ENCODE peak calls at places on chromosome 3, in ten cellular contexts. B is A673; E is Ammon's horn; Y is NCI-H1694 treated with DMSO at 0.1 percent for 48 hours; R is activated naive CD4-positive, alpha-beta T cell; C is lung microvascular endothelial cell; W is body of pancreas; K is fibroblast of the conjunctiva; U is GDM1; P is iris pigment epithelial cell. Z is an unnamed sample.

GRCh38 chr3:43995078-43995928 is 246.4 kb upstream of the TOPAZ1 start:
- DNase-seq in B (peak; percentile 70), E (peak; percentile 44), Y (no peak), R (no peak), C (no peak), W (no peak), K (no peak), U (no peak), P (peak; percentile 11), Z (peak; percentile 17)

GRCh38 chr3:94069242-94069813 is 6.5 kb downstream of the NSUN3 start:
- DNase-seq in B (peak; percentile 42), E (no peak), Y (peak; percentile 14), R (no peak), C (peak; percentile 22), W (no peak), K (no peak), U (no peak), P (peak; percentile 27), Z (no peak)

GRCh38 chr3:16533928-16534913 is 20.7 kb upstream of the RFTN1 start:
- DNase-seq in B (no peak), E (no peak), Y (no peak), R (no peak), C (no peak), W (no peak), K (no peak), U (no peak), P (no peak), Z (no peak)

GRCh38 chr3:104396974-104397669 is 969.6 kb upstream of the ALCAM start:
- DNase-seq in B (no peak), E (peak; percentile 21), Y (no peak), R (no peak), C (no peak), W (no peak), K (no peak), U (no peak), P (peak; percentile 37), Z (no peak)

GRCh38 chr3:53412953-53413352 is 65.6 kb upstream of the DCP1A start:
- DNase-seq in B (no peak), E (no peak), Y (no peak), R (no peak), C (no peak), W (no peak), K (no peak), U (no peak), P (no peak), Z (no peak)

GRCh38 chr3:49788056-49788455 is 1.7 kb upstream of the IP6K1 start:
- DNase-seq in B (no peak), E (no peak), Y (no peak), R (no peak), C (no peak), W (no peak), K (no peak), U (no peak), P (no peak), Z (no peak)

GRCh38 chr3:22899441-22899840 is 303.7 kb upstream of the UBE2E2 start:
- DNase-seq in B (no peak), E (no peak), Y (no peak), R (no peak), C (no peak), W (no peak), K (no peak), U (no peak), P (no peak), Z (no peak)

GRCh38 chr3:182248349-182248880 is 536.7 kb downstream of the SOX2 start:
- DNase-seq in B (peak; percentile 34), E (no peak), Y (no peak), R (no peak), C (no peak), W (no peak), K (no peak), U (no peak), P (no peak), Z (no peak)

GRCh38 chr3:14598143-14598569 is 53.4 kb upstream of the CCDC174 start:
- DNase-seq in B (peak; percentile 46), E (peak; percentile 43), Y (no peak), R (peak; percentile 10), C (peak; percentile 58), W (no peak), K (peak; percentile 6), U (no peak), P (peak; percentile 44), Z (peak; percentile 41)

GRCh38 chr3:139811331-139811730 is 123.7 kb upstream of the CLSTN2 start:
- DNase-seq in B (no peak), E (no peak), Y (no peak), R (no peak), C (no peak), W (no peak), K (no peak), U (no peak), P (peak; percentile 38), Z (no peak)

Z was measured in naive thymus-derived CD8-positive, alpha-beta T cell.